ENCODE peak calls at places on chromosomes 6 and 20, in five cellular contexts. J, R, N, C and M are unnamed samples.

GRCh38 chr6:156883497-156884252 is 106.5 kb downstream of the ARID1B start:
- DNase-seq in J (no peak), R (no peak), N (peak; percentile 66), C (peak; percentile 61), M (no peak)

GRCh38 chr20:35146922-35147574 is at the start of gene EDEM2:
- DNase-seq in J (peak; percentile 98), R (peak; percentile 97), N (peak; percentile 97), C (peak; percentile 96), M (peak; percentile 97)

GRCh38 chr20:37848706-37849105 is 54.2 kb upstream of the VSTM2L start:
- DNase-seq in J (no peak), R (no peak), N (no peak), C (no peak), M (no peak)

GRCh38 chr6:110447761-110448160 is 28.7 kb downstream of the SLC22A16 start:
- DNase-seq in J (no peak), R (no peak), N (no peak), C (no peak), M (no peak)

GRCh38 chr6:33392168-33392947 is 735 bp downstream of the KIFC1 start:
- DNase-seq in J (no peak), R (no peak), N (peak; percentile 40), C (no peak), M (no peak)

GRCh38 chr6:168615837-168616236 is 174.9 kb downstream of the SMOC2 start:
- DNase-seq in J (no peak), R (no peak), N (no peak), C (no peak), M (no peak)

GRCh38 chr6:74671558-74672025 is 534.3 kb downstream of the COL12A1 start:
- DNase-seq in J (peak; percentile 58), R (no peak), N (no peak), C (no peak), M (peak; percentile 65)

GRCh38 chr6:48311301-48311700 is 200.3 kb upstream of the PTCHD4 start:
- DNase-seq in J (no peak), R (no peak), N (no peak), C (no peak), M (no peak)

GRCh38 chr6:76351275-76351674 is 278.8 kb upstream of the IMPG1 start:
- DNase-seq in J (no peak), R (no peak), N (peak; percentile 48), C (no peak), M (no peak)

GRCh38 chr6:149884215-149884614 is 13.7 kb downstream of the RAET1E start:
- DNase-seq in J (peak; percentile 65), R (no peak), N (peak; percentile 80), C (no peak), M (peak; percentile 55)

GRCh38 chr6:74167951-74168350 is 471.9 kb downstream of the CD109 start:
- DNase-seq in J (no peak), R (no peak), N (no peak), C (no peak), M (peak; percentile 1)

GRCh38 chr20:39916236-39916635 is 772.8 kb downstream of the MAFB start:
- DNase-seq in J (no peak), R (no peak), N (peak; percentile 42), C (no peak), M (no peak)

GRCh38 chr6:125888989-125889656 is 67.4 kb upstream of the HINT3 start:
- DNase-seq in J (peak; percentile 69), R (no peak), N (peak; percentile 80), C (no peak), M (peak; percentile 60)

GRCh38 chr6:53628354-53629119 is 37.0 kb downstream of the KLHL31 start:
- DNase-seq in J (no peak), R (no peak), N (peak; percentile 89), C (no peak), M (peak; percentile 40)

GRCh38 chr20:62387993-62388635 is 1.2 kb downstream of the RPS21 start:
- DNase-seq in J (no peak), R (no peak), N (no peak), C (no peak), M (no peak)

GRCh38 chr6:159828074-159828473 is 28.0 kb downstream of the PNLDC1 start:
- DNase-seq in J (peak; percentile 46), R (no peak), N (no peak), C (no peak), M (no peak)

GRCh38 chr6:15781333-15781732 is 118.5 kb upstream of the DTNBP1 start:
- DNase-seq in J (no peak), R (no peak), N (no peak), C (no peak), M (no peak)

GRCh38 chr6:79737172-79737571 is 106.0 kb downstream of the SH3BGRL2 start:
- DNase-seq in J (peak; percentile 33), R (no peak), N (no peak), C (peak; percentile 32), M (peak; percentile 33)
- H3K4me3 ChIP-seq in J (peak overlapping the region; percentile 42), R (no peak overlapping the region), N (no peak overlapping the region), C (no peak overlapping the region), M (peak overlapping the region; percentile 7)

DNA sequence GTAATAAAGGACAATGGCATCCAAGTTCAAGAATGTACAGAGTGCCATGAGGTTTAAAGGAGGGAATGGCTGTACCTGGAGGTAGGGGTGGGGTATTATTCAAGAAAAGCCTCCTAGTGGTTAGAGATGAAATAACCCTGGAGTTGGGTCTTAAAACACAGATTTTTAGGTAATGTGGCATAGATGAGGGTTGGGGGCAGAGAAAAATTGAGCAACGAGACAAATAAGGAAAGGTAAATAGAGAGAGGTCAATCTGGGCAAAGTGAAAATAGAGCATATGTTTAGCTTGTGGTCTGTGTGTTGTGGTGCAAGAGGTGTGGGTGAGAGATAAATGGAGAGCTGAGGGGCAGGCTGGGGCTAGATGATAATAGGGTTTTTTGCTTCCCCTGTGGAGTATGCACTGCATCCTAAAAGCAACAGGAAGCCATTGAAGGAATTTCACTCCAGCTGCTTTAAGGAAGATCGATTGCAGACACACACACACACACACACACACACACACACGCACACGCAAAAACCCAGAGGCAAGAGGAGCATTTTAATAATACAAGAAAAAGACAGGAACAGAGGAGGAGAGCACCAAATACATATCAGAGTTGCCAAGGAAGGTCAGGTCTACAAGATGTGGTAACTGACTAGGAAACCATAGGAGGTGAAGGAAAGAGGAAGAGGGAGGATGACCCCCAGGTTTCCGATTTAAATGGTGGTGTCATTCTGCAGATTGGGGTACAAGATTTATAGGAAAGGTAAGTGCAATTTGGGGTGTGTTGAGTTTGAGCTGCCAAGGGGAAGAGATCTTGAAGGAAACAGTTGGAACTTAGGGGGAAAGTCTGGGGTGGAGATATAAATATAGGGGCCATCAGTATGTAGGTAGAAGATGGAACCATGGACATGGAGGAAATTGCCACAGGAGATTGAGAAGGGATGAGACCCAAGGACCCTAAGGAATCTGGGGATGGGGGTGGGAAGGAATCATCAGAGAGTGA is 31.3 kb upstream of the ADGRF1 start:
- DNase-seq in J (peak; percentile 33), R (no peak), N (no peak), C (no peak), M (no peak)
- TF ChIP-seq CTCF in J (peak; percentile 57), R (peak; percentile 31), N (peak; percentile 4), C (no peak), M (peak; percentile 36)

GRCh38 chr6:34657037-34657306 is 39.6 kb downstream of the ILRUN start:
- DNase-seq in J (peak; percentile 61), R (no peak), N (no peak), C (no peak), M (no peak)
- H3K4me3 ChIP-seq in J (peak overlapping the region; percentile 51), R (peak overlapping the region; percentile 55), N (peak overlapping the region; percentile 38), C (peak overlapping the region; percentile 16), M (peak overlapping the region; percentile 64)

DNA sequence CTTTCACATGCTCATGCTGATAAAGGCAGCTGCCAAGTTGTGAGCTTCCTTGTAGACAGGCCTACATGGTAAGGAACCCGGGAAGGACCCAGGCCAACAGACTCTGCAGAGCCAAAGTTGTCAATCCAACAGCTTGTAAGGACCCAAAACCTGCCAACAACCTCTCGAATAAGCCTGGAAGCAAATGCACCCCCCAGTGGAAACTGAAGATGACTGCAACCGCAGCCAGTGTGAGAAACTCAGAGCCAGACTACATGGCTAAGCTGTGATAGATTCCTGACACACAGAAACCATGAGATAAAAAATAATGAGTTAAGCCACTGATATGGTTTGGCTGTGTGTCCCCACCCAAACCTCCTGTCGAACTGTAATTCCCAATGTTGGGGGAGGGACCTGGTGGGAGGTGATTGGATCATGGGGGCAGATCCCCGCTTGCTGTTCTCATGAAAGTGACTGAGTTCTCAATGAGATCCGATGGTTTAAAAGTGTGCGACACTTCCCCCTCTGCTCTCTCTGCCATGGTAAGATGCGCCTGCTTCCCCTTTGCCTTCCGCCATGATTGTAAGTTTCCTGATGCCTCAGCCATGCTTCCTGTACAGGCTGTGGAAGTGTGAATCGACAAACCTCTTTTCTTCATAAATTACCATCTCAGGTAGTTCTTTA is 18.8 kb upstream of the CLPSL2 start:
- DNase-seq in J (peak; percentile 86), R (no peak), N (peak; percentile 38), C (no peak), M (peak; percentile 70)
- TF ChIP-seq CTCF in J (peak; percentile 83), R (peak; percentile 37), N (peak; percentile 44), C (no peak), M (peak; percentile 73)

GRCh38 chr6:47042238-47042843 is at the start of gene ADGRF1:
- DNase-seq in J (no peak), R (no peak), N (peak; percentile 90), C (peak; percentile 34), M (no peak)
- H3K4me3 ChIP-seq in J (no peak within 1 kb of the TSS), R (no peak within 1 kb of the TSS), N (peak within 1 kb of the TSS; percentile 55), C (no peak within 1 kb of the TSS), M (no peak within 1 kb of the TSS)

GRCh38 chr6:30259140-30260035 is 46.2 kb upstream of the TRIM26 start:
- DNase-seq in J (peak; percentile 78), R (no peak), N (peak; percentile 84), C (peak; percentile 83), M (peak; percentile 75)

GRCh38 chr6:30258204-30258603 is 45.0 kb upstream of the TRIM26 start:
- DNase-seq in J (no peak), R (no peak), N (no peak), C (no peak), M (no peak)

GRCh38 chr6:30263734-30264133 is 50.5 kb upstream of the TRIM26 start:
- DNase-seq in J (peak; percentile 59), R (no peak), N (peak; percentile 42), C (no peak), M (peak; percentile 17)

GRCh38 chr6:30264731-30265130 is 51.5 kb upstream of the TRIM26 start:
- DNase-seq in J (peak; percentile 17), R (no peak), N (no peak), C (no peak), M (peak; percentile 31)

DNA sequence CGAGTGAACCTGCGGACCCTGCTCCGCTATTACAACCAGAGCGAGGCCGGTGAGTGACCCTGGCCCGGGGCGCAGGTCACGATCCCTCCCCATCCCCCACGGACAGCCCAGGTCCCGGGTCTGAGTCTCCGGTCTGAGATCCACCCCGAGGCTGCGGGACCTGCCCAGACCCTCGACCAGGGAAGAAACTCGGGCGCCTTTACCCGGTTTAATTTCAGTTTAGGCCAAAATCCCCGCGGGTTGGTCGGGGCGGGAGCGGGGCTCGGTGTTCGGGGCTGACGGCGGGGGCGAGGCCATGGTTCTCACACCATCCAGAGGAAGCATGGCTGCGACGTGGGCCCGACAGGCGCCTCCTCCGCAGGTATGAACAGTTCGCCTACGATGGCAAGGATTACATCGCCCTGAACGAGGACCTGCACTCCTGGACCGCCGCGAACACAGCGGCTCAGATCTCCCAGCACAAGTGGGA is 46.9 kb upstream of the TRIM26 start:
- DNase-seq in J (peak; percentile 7), R (no peak), N (peak; percentile 5), C (no peak), M (no peak)
- TF ChIP-seq CTCF in J (no peak), R (no peak), N (no peak), C (no peak), M (no peak)

GRCh38 chr6:45436544-45437440 is 59.1 kb upstream of the SUPT3H start:
- DNase-seq in J (peak; percentile 89), R (peak; percentile 50), N (peak; percentile 88), C (no peak), M (peak; percentile 81)
- H3K4me3 ChIP-seq in J (no peak overlapping the region), R (no peak overlapping the region), N (no peak overlapping the region), C (no peak overlapping the region), M (peak overlapping the region; percentile 21)